ENCODE peak calls at places on chromosomes 13 and 19, in four cellular contexts. I, K, W and Y are unnamed samples. For H3K4me1, the result is how much of the 10 kb centered on the place peaks cover.

GRCh38 chr19:13024126-13024957 is 29.1 kb downstream of the NFIX start:
- DNase-seq in W (peak), K (no peak), I (no peak), Y (no peak)

GRCh38 chr19:11984986-11985385 is 20.1 kb downstream of the ZNF763 start:
- DNase-seq in I (no peak), W (no peak), K (no peak), Y (no peak)

GRCh38 chr19:13430790-13431582 is 75.3 kb downstream of the CACNA1A start:
- DNase-seq in K (peak), I (peak), W (peak), Y (peak)

GRCh38 chr13:84273163-84273562 is 390.9 kb upstream of the SLITRK1 start:
- DNase-seq in W (no peak), K (no peak), I (no peak), Y (no peak)

GRCh38 chr13:33453911-33454310 is 168.4 kb upstream of the STARD13 start:
- DNase-seq in I (no peak), W (no peak), K (no peak), Y (no peak)

GRCh38 chr13:75715598-75716523 is 79.7 kb downstream of the LMO7 start:
- DNase-seq in W (no peak), K (no peak), I (no peak), Y (no peak)

GRCh38 chr19:5434970-5435641 is 20.1 kb upstream of the ZNRF4 start:
- DNase-seq in K (peak), W (peak), I (no peak), Y (no peak)

GRCh38 chr19:30666301-30666803 is 294.2 kb downstream of the ZNF536 start:
- DNase-seq in I (peak), K (peak), W (peak), Y (no peak)

GRCh38 chr19:47107201-47107952 is 6.2 kb downstream of the ZC3H4 start:
- DNase-seq in K (peak), W (peak), I (no peak), Y (no peak)

GRCh38 chr13:52128714-52129700 is at the start of gene NEK5:
- DNase-seq in W (peak), I (peak), K (peak), Y (peak)

GRCh38 chr13:33411312-33411711 is 125.8 kb upstream of the STARD13 start:
- DNase-seq in I (no peak), K (no peak), W (no peak), Y (no peak)

GRCh38 chr19:35120492-35120891 is 4.9 kb downstream of the FXYD3 start:
- DNase-seq in K (no peak), I (no peak), W (peak), Y (no peak)

GRCh38 chr19:51607077-51607476 is 23.1 kb downstream of the SIGLEC5 start:
- DNase-seq in W (no peak), K (no peak), I (no peak), Y (no peak)

GRCh38 chr13:31807090-31807541 is 67.8 kb downstream of the RXFP2 start:
- DNase-seq in W (peak), K (no peak), I (no peak), Y (no peak)

GRCh38 chr19:34351382-34351802 is 13.6 kb upstream of the GPI start:
- DNase-seq in W (no peak), I (no peak), K (peak), Y (no peak)

GRCh38 chr19:34523408-34523807 is 41.9 kb downstream of the WTIP start:
- DNase-seq in I (no peak), K (no peak), W (no peak), Y (no peak)

GRCh38 chr19:2337329-2337707 is 8.8 kb downstream of the SPPL2B start:
- DNase-seq in W (peak), I (peak), K (peak), Y (no peak)

GRCh38 chr13:35947315-35947714 is 183.9 kb downstream of the DCLK1 start:
- DNase-seq in I (no peak), W (no peak), K (no peak), Y (no peak)

GRCh38 chr19:46698395-46699321 is 18.3 kb downstream of the PRKD2 start:
- DNase-seq in K (no peak), I (no peak), W (no peak), Y (no peak)

GRCh38 chr13:45055198-45055901 is 65.0 kb upstream of the GTF2F2 start:
- DNase-seq in W (peak), K (peak), I (no peak), Y (no peak)

GRCh38 chr19:52343548-52343947 is 7.5 kb downstream of the ZNF610 start:
- DNase-seq in K (peak), I (peak), W (peak), Y (peak)

GRCh38 chr13:113371061-113371460 is 7.1 kb upstream of the GRTP1 start:
- DNase-seq in K (no peak), I (no peak), W (no peak), Y (no peak)

GRCh38 chr13:34942732-34943674 is 933 bp downstream of the NBEA start:
- DNase-seq in I (peak), W (peak), K (peak), Y (peak)

GRCh38 chr13:76641056-76641455 is 245.1 kb downstream of the KCTD12 start:
- DNase-seq in W (peak), K (no peak), I (no peak), Y (no peak)

GRCh38 chr19:5504115-5504514 is 48.9 kb downstream of the ZNRF4 start:
- DNase-seq in W (no peak), K (no peak), I (no peak), Y (no peak)

GRCh38 chr19:47093841-47094240 is 19.7 kb downstream of the ZC3H4 start:
- DNase-seq in K (no peak), W (peak), I (no peak), Y (no peak)

GRCh38 chr19:48844472-48844871 is 8.2 kb upstream of the HSD17B14 start:
- DNase-seq in W (peak), I (no peak), K (no peak), Y (no peak)

GRCh38 chr13:91284335-91284734 is 63.2 kb upstream of the MIR17HG start:
- DNase-seq in I (no peak), K (no peak), W (no peak), Y (no peak)

GRCh38 chr13:28333204-28333900 is 161.6 kb downstream of the FLT1 start:
- DNase-seq in W (no peak), K (no peak), I (no peak), Y (no peak)

GRCh38 chr19:51439021-51439465 is 19.2 kb downstream of the SIGLEC8 start:
- DNase-seq in K (no peak), I (no peak), W (peak), Y (no peak)

GRCh38 chr19:45139286-45140143 is 21.3 kb downstream of the NKPD1 start:
- DNase-seq in W (no peak), K (no peak), I (no peak), Y (no peak)
- H3K4me1 ChIP-seq in W (under half), K (under half), I (under half), Y (under half)

GRCh38 chr13:49343255-49343654 is 95.5 kb downstream of the CDADC1 start:
- DNase-seq in W (no peak), K (no peak), I (no peak), Y (no peak)

GRCh38 chr13:49342404-49342803 is 94.7 kb downstream of the CDADC1 start:
- DNase-seq in W (no peak), K (no peak), I (no peak), Y (no peak)

GRCh38 chr13:49340161-49340560 is 92.4 kb downstream of the CDADC1 start:
- DNase-seq in W (no peak), I (no peak), K (no peak), Y (no peak)

GRCh38 chr13:49341517-49341916 is 93.8 kb downstream of the CDADC1 start:
- DNase-seq in K (no peak), W (no peak), I (no peak), Y (no peak)

DNA sequence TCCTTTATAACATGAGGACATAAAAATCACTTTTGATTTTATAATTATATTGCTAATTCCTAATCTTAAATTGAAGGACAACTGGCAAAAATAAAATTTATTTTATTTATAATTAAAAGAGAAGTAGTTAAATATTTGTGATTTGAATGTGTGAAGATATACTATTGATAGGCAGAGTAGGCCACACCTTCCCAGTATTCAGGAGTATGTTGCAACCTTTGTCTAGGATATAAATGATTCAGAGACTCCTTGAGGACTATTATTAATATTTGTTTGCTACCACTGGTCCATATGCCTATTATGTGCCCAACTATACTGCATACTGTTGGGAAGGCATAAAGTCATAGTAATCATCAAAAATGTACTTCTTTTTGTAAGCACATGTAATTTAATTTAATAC is 94.2 kb downstream of the CDADC1 start:
- DNase-seq in I (no peak), W (peak), K (no peak), Y (no peak)
- H3K4me1 ChIP-seq in I (under half), W (under half), K (under half), Y (under half)

GRCh38 chr13:99361197-99361596 is 54.0 kb upstream of the GPR183 start:
- DNase-seq in I (no peak), K (no peak), W (no peak), Y (no peak)

GRCh38 chr13:99363949-99364348 is 56.8 kb upstream of the GPR183 start:
- DNase-seq in I (no peak), W (no peak), K (no peak), Y (no peak)

GRCh38 chr13:99360696-99361095 is 53.5 kb upstream of the GPR183 start:
- DNase-seq in W (no peak), K (no peak), I (no peak), Y (no peak)

GRCh38 chr13:99362362-99362761 is 55.2 kb upstream of the GPR183 start:
- DNase-seq in W (no peak), K (no peak), I (no peak), Y (no peak)

DNA sequence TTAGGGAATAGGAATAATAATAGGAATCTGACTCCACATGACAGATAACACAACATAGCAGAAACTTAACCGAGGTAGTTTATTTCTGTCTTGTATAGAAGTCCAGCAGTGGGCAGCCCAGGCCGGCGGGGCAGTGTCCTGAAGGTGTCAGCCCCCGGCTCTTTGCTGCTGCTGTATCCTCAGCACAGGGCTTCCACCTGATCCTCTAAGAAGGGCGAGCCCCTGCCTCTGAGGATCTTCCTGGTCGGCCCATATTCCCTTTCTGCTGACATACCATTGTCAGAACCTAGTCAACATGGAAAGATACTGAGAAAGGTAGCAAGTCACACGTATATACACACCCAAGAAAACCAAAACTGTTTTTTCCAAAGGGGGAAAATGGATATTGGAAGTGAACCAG is 56.2 kb upstream of the GPR183 start:
- DNase-seq in W (no peak), I (no peak), K (no peak), Y (no peak)
- H3K4me1 ChIP-seq in W (under half), I (under half), K (under half), Y (under half)

GRCh38 chr19:1062387-1063029 is 4.5 kb upstream of the ARHGAP45 start:
- DNase-seq in K (no peak), I (no peak), W (no peak), Y (no peak)

GRCh38 chr19:1065606-1066109 is 1.3 kb upstream of the ARHGAP45 start:
- DNase-seq in K (peak), I (no peak), W (no peak), Y (no peak)

GRCh38 chr19:1064661-1065605 is 2.0 kb upstream of the ARHGAP45 start:
- DNase-seq in W (peak), K (peak), I (no peak), Y (peak)

GRCh38 chr19:1063030-1063908 is 3.7 kb upstream of the ARHGAP45 start:
- DNase-seq in W (peak), I (no peak), K (no peak), Y (no peak)

GRCh38 chr19:1063909-1064660 is 2.9 kb upstream of the ARHGAP45 start:
- DNase-seq in W (no peak), K (no peak), I (no peak), Y (no peak)
- H3K4me1 ChIP-seq in W (under half), K (under half), I (under half), Y (under half)

GRCh38 chr19:55250262-55251036 is 8.4 kb downstream of the PPP6R1 start:
- DNase-seq in W (no peak), I (no peak), K (no peak), Y (no peak)
- H3K4me1 ChIP-seq in W (under half), I (under half), K (under half), Y (half or more)

GRCh38 chr13:41012536-41012935 is 6.6 kb downstream of the ELF1 start:
- DNase-seq in I (no peak), K (no peak), W (no peak), Y (no peak)
- H3K4me1 ChIP-seq in I (under half), K (under half), W (under half), Y (under half)

DNA sequence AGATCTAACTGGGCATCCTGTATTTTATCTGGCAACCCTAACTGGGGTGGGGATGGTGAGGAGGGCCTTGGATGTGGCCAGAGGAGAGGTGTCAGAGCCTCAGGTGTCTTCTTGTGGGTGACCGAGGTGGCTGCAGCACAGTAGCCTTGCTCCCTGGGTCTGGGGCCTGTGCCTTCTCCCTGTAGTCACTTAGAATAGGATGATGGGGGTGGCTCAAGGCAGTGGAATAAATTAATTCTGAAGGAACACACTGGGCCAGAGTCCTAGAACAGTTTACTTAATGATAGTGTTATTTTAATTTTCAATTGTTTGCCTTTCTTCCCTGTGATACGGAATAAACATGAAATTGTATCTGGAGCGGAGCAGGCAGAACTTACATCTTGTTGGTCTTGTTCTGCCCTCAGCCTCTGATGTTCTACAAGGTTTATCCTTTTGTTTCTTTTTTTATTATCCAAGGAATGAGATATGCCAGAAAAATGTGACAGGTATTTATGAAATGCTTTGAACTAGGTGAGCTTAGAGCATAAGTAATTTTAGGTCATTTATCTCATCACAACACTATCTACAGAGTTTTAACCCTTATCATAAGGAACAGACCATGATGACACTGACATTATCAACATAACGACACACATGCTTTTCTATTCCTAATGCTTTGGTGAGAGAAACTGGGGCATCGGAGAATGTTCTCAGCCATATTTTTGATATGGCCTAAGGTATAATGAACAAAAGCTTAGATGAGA is 51.4 kb downstream of the LRCH1 start:
- DNase-seq in I (no peak), W (no peak), K (no peak), Y (no peak)
- H3K4me1 ChIP-seq in I (under half), W (under half), K (under half), Y (half or more)

GRCh38 chr19:18469245-18470107 is 31.5 kb upstream of the ISYNA1 start:
- DNase-seq in I (no peak), K (peak), W (peak), Y (peak)
- H3K4me1 ChIP-seq in I (under half), K (under half), W (under half), Y (half or more)

GRCh38 chr13:99311137-99311536 is 3.9 kb upstream of the GPR183 start:
- DNase-seq in W (peak), I (no peak), K (no peak), Y (no peak)

GRCh38 chr13:99313473-99313872 is 6.3 kb upstream of the GPR183 start:
- DNase-seq in I (no peak), W (peak), K (no peak), Y (no peak)

GRCh38 chr13:99311748-99312492 is 4.7 kb upstream of the GPR183 start:
- DNase-seq in I (no peak), W (peak), K (no peak), Y (no peak)

GRCh38 chr13:99313941-99314340 is 6.7 kb upstream of the GPR183 start:
- DNase-seq in K (no peak), W (no peak), I (no peak), Y (no peak)

DNA sequence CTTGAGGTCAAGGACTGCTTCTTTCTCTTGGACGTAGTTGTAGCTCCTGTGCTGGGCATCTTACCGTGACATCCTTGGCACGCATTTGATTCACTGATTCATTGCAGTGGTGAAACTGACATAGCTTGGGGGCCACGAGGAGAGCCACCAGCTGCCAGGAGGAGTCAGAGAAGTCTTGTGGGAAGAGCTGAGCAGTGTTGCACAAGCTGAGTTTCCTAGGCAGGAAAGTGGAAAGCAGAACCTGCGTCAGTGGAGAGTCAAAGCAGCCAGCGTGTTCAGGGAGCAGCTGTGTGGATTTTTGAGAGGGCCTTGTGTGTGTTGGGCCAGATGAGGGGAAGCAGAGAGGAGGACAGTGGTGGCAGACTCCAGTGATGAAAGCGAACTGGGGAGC is 5.3 kb upstream of the GPR183 start:
- DNase-seq in W (peak), K (peak), I (peak), Y (peak)
- H3K4me1 ChIP-seq in W (half or more), K (under half), I (under half), Y (under half)